ENCODE peak calls at places on chromosomes 11 and 22, in five cellular contexts. K is SK-N-SH, N is H1, F is HCT116, W is GM12878. T is an unnamed sample.

GRCh38 chr11:84164722-84165121 is 878.6 kb upstream of the CCDC90B start:
- DNase-seq in F (no peak), K (peak; percentile 4), W (no peak), N (no peak), T (no peak)

GRCh38 chr11:95341246-95341645 is 110.2 kb upstream of the SESN3 start:
- DNase-seq in N (no peak), W (no peak), K (no peak), F (no peak), T (no peak)

GRCh38 chr11:18203723-18204122 is 31.1 kb downstream of the MRGPRX4 start:
- DNase-seq in K (peak; percentile 69), W (no peak), N (no peak), F (peak; percentile 8), T (peak; percentile 15)

GRCh38 chr11:110433393-110434333 is 3.9 kb downstream of the FDX1 start:
- DNase-seq in N (no peak), K (peak; percentile 39), F (no peak), W (no peak), T (no peak)

GRCh38 chr22:28172948-28173360 is 253.9 kb upstream of the PITPNB start:
- DNase-seq in W (no peak), K (peak; percentile 50), F (no peak), N (no peak), T (no peak)

GRCh38 chr22:24845036-24845918 is 39.3 kb downstream of the SGSM1 start:
- DNase-seq in K (no peak), W (no peak), F (no peak), N (no peak), T (no peak)

GRCh38 chr11:76578655-76579046 is 91.9 kb downstream of the LRRC32 start:
- DNase-seq in F (no peak), W (no peak), N (no peak), K (peak; percentile 14), T (no peak)

GRCh38 chr11:64146036-64146943 is 19.6 kb downstream of the MACROD1 start:
- DNase-seq in N (peak; percentile 69), W (no peak), K (peak; percentile 87), F (peak; percentile 24), T (no peak)

GRCh38 chr22:43862074-43862881 is at the start of gene SULT4A1:
- DNase-seq in W (no peak), F (peak; percentile 19), N (no peak), K (peak; percentile 92), T (peak; percentile 30)

GRCh38 chr11:103085758-103086365 is 6.1 kb downstream of the DCUN1D5 start:
- DNase-seq in K (no peak), W (no peak), N (no peak), F (no peak), T (no peak)

GRCh38 chr11:47991266-47991830 is 11.0 kb downstream of the PTPRJ start:
- DNase-seq in N (no peak), F (no peak), W (no peak), K (no peak), T (no peak)

GRCh38 chr11:68808787-68809186 is 32.9 kb downstream of the CPT1A start:
- DNase-seq in K (no peak), W (no peak), N (no peak), F (no peak), T (no peak)

GRCh38 chr11:67665537-67666302 is 8.7 kb downstream of the ALDH3B2 start:
- DNase-seq in W (no peak), N (no peak), K (peak; percentile 48), F (no peak), T (no peak)

GRCh38 chr11:96191752-96192151 is 151.2 kb downstream of the MAML2 start:
- DNase-seq in K (no peak), W (no peak), F (no peak), N (no peak), T (no peak)

GRCh38 chr11:63937713-63938480 is 905 bp upstream of the NAA40 start:
- DNase-seq in F (no peak), N (no peak), W (no peak), K (peak; percentile 50), T (no peak)

GRCh38 chr11:35779409-35779808 is 116.8 kb downstream of the TRIM44 start:
- DNase-seq in W (no peak), F (no peak), N (no peak), K (no peak), T (no peak)

GRCh38 chr11:107744736-107745135 is 32.9 kb upstream of the SLN start:
- DNase-seq in W (no peak), N (no peak), K (no peak), F (no peak), T (no peak)

GRCh38 chr11:117470576-117470975 is 142.9 kb downstream of the CEP164 start:
- DNase-seq in K (no peak), W (no peak), N (no peak), F (no peak), T (no peak)

GRCh38 chr11:44950625-44951472 is at the start of gene TP53I11:
- DNase-seq in N (no peak), K (peak; percentile 94), W (no peak), F (peak; percentile 48), T (no peak)

GRCh38 chr11:36454991-36455611 is 55.0 kb downstream of the TRAF6 start:
- DNase-seq in N (no peak), W (no peak), K (no peak), F (no peak), T (peak; percentile 16)

GRCh38 chr11:84437129-84438123 is 1151.3 kb upstream of the CCDC90B start:
- DNase-seq in W (peak; percentile 3), F (no peak), K (no peak), N (peak; percentile 80), T (peak; percentile 68)

GRCh38 chr11:27390959-27391326 is 27.9 kb upstream of the CCDC34 start:
- DNase-seq in N (no peak), W (no peak), K (no peak), F (no peak), T (no peak)

GRCh38 chr11:65420506-65421203 is 1.9 kb upstream of the NEAT1 start:
- DNase-seq in N (no peak), W (no peak), K (peak; percentile 22), F (no peak), T (no peak)

GRCh38 chr11:130020323-130020722 is 17.7 kb upstream of the PRDM10 start:
- DNase-seq in W (no peak), N (no peak), F (no peak), K (no peak), T (no peak)

GRCh38 chr11:36398261-36398953 is 102.3 kb downstream of the PRR5L start:
- DNase-seq in N (no peak), K (no peak), F (no peak), W (no peak), T (no peak)

GRCh38 chr11:19498986-19499669 is 213.5 kb upstream of the NAV2 start:
- DNase-seq in N (no peak), F (no peak), W (no peak), K (no peak), T (no peak)

GRCh38 chr11:68839054-68839865 is 2.5 kb downstream of the CPT1A start:
- DNase-seq in N (peak; percentile 75), F (peak; percentile 69), W (peak; percentile 59), K (peak; percentile 98), T (peak; percentile 87)

GRCh38 chr11:17721242-17721999 is 2.0 kb downstream of the MYOD1 start:
- DNase-seq in N (no peak), W (no peak), F (no peak), K (peak; percentile 62), T (no peak)

GRCh38 chr11:3984896-3985295 is 109.7 kb upstream of the RRM1 start:
- DNase-seq in K (peak; percentile 27), N (peak; percentile 9), W (no peak), F (no peak), T (peak; percentile 27)

GRCh38 chr11:57303990-57304579 is 20.7 kb downstream of the TNKS1BP1 start:
- DNase-seq in F (no peak), N (no peak), W (no peak), K (peak; percentile 36), T (no peak)

GRCh38 chr11:39374963-39375698 is 2084.3 kb downstream of the LRRC4C start:
- DNase-seq in F (peak; percentile 10), N (no peak), W (no peak), K (peak; percentile 20), T (peak; percentile 13)

GRCh38 chr11:121095561-121095960 is 5.5 kb upstream of the TECTA start:
- DNase-seq in K (no peak), W (no peak), F (no peak), N (no peak), T (no peak)

GRCh38 chr11:80748207-80748606 is 1307.4 kb upstream of the TENM4 start:
- DNase-seq in K (no peak), N (no peak), F (no peak), W (no peak), T (no peak)

GRCh38 chr11:115362997-115363396 is 141.2 kb downstream of the CADM1 start:
- DNase-seq in F (no peak), K (no peak), W (no peak), N (no peak), T (no peak)
- TF ChIP-seq YY1 in F (no peak), K (no peak), W (no peak), N (no peak), T (no peak)

GRCh38 chr22:41367680-41368542 is 13.8 kb upstream of the TEF start:
- DNase-seq in W (no peak), F (no peak), N (no peak), K (no peak), T (no peak)
- TF ChIP-seq YY1 in W (no peak), F (no peak), N (no peak), K (no peak), T (no peak)

GRCh38 chr22:31343235-31344191 is 2.6 kb downstream of the PATZ1 start:
- DNase-seq in N (peak; percentile 68), F (no peak), K (peak; percentile 67), W (no peak), T (no peak)

GRCh38 chr22:31344369-31345330 is 1.5 kb downstream of the PATZ1 start:
- DNase-seq in W (no peak), K (peak; percentile 39), F (no peak), N (no peak), T (no peak)

GRCh38 chr22:31340765-31341247 is 5.3 kb downstream of the PATZ1 start:
- DNase-seq in K (no peak), F (no peak), N (no peak), W (no peak), T (no peak)

GRCh38 chr22:31341386-31342088 is 4.6 kb downstream of the PATZ1 start:
- DNase-seq in F (no peak), K (no peak), W (no peak), N (no peak), T (no peak)

DNA sequence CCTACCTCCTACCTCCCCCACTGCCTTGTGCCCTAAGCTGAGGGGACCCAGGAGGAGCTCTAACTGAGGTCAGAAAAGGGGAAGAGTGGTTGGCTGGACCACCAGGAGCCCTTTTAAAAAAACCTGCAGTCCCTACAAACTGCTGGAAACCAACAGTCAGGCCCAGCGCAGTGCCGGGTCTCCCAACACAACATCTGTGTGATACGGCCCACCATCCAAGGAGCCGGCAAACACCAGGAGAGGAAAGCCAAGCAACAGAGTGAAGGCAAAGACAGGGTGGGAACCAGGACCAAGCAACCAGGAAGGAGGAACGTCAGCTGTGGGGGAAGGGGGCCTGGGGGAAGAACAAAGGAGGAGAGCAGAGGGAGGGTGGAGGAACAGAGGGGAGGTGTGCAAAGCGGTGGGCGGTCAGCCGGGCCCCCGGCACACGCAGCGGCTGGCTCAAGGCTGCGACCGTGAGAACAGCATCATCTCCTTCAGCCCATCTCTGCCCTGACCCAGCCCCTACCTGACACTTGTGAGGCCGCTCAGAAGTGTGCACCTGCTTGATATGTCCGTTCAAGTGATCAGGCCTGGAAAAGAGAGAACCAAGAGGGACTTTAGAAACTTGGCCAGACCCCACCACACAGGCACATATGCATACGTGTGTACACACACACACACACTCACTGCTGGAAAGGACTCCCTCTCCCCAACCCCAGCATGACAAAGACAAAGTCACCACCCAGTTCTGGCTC is 3.6 kb downstream of the PATZ1 start:
- DNase-seq in F (no peak), W (no peak), K (no peak), N (no peak), T (no peak)
- TF ChIP-seq YY1 in F (no peak), W (no peak), K (no peak), N (no peak), T (no peak)

GRCh38 chr11:42329930-42330555 is 870.6 kb upstream of the LRRC4C start:
- DNase-seq in W (no peak), K (no peak), N (no peak), F (no peak), T (no peak)
- TF ChIP-seq YY1 in W (no peak), K (no peak), N (no peak), F (no peak), T (no peak)

T was measured in NT2/D1.